ENCODE peak calls at places on chromosomes 7 and 10, in ten cellular contexts. R, A, Z, C, O, K, L, B, I and H are unnamed samples. For H3K4me1, the result is how much of the 10 kb centered on the place peaks cover.

GRCh38 chr10:100736144-100736808 is 9.1 kb upstream of the PAX2 start:
- DNase-seq in R (no peak), A (peak), Z (no peak), C (no peak), O (no peak), K (no peak), L (peak), B (no peak), I (no peak), H (no peak)

GRCh38 chr10:120998251-120998650 is 147.1 kb downstream of the WDR11 start:
- DNase-seq in R (peak), A (no peak), Z (no peak), C (no peak), O (no peak), K (no peak), L (no peak), B (no peak), I (no peak), H (no peak)

GRCh38 chr10:23530079-23530478 is 91.2 kb downstream of the OTUD1 start:
- DNase-seq in R (no peak), A (no peak), Z (no peak), C (no peak), O (no peak), K (no peak), L (no peak), B (no peak), I (no peak), H (no peak)

GRCh38 chr10:85515316-85515715 is 851.3 kb downstream of the GRID1 start:
- DNase-seq in R (no peak), A (no peak), Z (no peak), C (no peak), O (no peak), K (no peak), L (no peak), B (no peak), I (no peak), H (no peak)

GRCh38 chr10:5529702-5530411 is 5.1 kb downstream of the CALML3 start:
- DNase-seq in R (no peak), A (no peak), Z (peak), C (no peak), O (no peak), K (no peak), L (peak), B (no peak), I (peak), H (no peak)

GRCh38 chr7:122364761-122365280 is 60.3 kb upstream of the FEZF1 start:
- DNase-seq in R (no peak), A (no peak), Z (no peak), C (no peak), O (no peak), K (no peak), L (no peak), B (no peak), I (no peak), H (no peak)

GRCh38 chr7:117132385-117133120 is 179.3 kb downstream of the ST7 start:
- DNase-seq in R (no peak), A (no peak), Z (no peak), C (no peak), O (peak), K (peak), L (no peak), B (no peak), I (no peak), H (no peak)

GRCh38 chr10:129104266-129105045 is 362.6 kb upstream of the MGMT start:
- DNase-seq in R (no peak), A (no peak), Z (no peak), C (no peak), O (no peak), K (no peak), L (no peak), B (no peak), I (no peak), H (no peak)

GRCh38 chr10:5948999-5949759 is 28.2 kb downstream of the IL15RA start:
- DNase-seq in R (peak), A (peak), Z (peak), C (no peak), O (no peak), K (peak), L (peak), B (no peak), I (peak), H (peak)

GRCh38 chr10:53458007-53458406 is 685.4 kb upstream of the MBL2 start:
- DNase-seq in R (no peak), A (no peak), Z (no peak), C (no peak), O (no peak), K (no peak), L (no peak), B (no peak), I (no peak), H (no peak)

GRCh38 chr10:111560042-111560441 is 483.2 kb downstream of the ADRA2A start:
- DNase-seq in R (no peak), A (no peak), Z (no peak), C (no peak), O (no peak), K (no peak), L (no peak), B (no peak), I (no peak), H (no peak)

GRCh38 chr7:45031829-45032228 is 31.8 kb downstream of the CCM2 start:
- DNase-seq in R (no peak), A (no peak), Z (no peak), C (no peak), O (no peak), K (no peak), L (no peak), B (no peak), I (no peak), H (no peak)

GRCh38 chr7:218316-218715 is 25.9 kb downstream of the FAM20C start:
- DNase-seq in R (no peak), A (no peak), Z (no peak), C (no peak), O (no peak), K (no peak), L (no peak), B (no peak), I (no peak), H (no peak)

GRCh38 chr10:48564466-48565150 is 40.3 kb downstream of the ARHGAP22 start:
- DNase-seq in R (no peak), A (no peak), Z (no peak), C (no peak), O (no peak), K (no peak), L (no peak), B (no peak), I (no peak), H (no peak)

GRCh38 chr7:39027491-39027890 is 49.8 kb downstream of the POU6F2 start:
- DNase-seq in R (no peak), A (no peak), Z (no peak), C (no peak), O (no peak), K (no peak), L (no peak), B (no peak), I (no peak), H (no peak)

GRCh38 chr7:47714669-47715607 is 133.0 kb upstream of the TNS3 start:
- DNase-seq in R (no peak), A (no peak), Z (no peak), C (no peak), O (no peak), K (no peak), L (no peak), B (peak), I (no peak), H (no peak)

GRCh38 chr10:103227416-103227815 is 18.3 kb upstream of the RPEL1 start:
- DNase-seq in R (no peak), A (no peak), Z (no peak), C (no peak), O (peak), K (peak), L (no peak), B (no peak), I (no peak), H (no peak)
- H3K4me1 ChIP-seq in R (under half), A (under half), Z (under half), C (under half), O (half or more), K (under half), L (under half), B (under half), I (half or more), H (under half)

GRCh38 chr10:27660705-27661104 is 84.9 kb downstream of the MKX start:
- DNase-seq in R (no peak), A (no peak), Z (no peak), C (no peak), O (no peak), K (no peak), L (no peak), B (no peak), I (no peak), H (no peak)

GRCh38 chr10:27663611-27664010 is 82.0 kb downstream of the MKX start:
- DNase-seq in R (no peak), A (no peak), Z (no peak), C (no peak), O (no peak), K (no peak), L (no peak), B (no peak), I (no peak), H (no peak)

GRCh38 chr10:27659786-27660185 is 85.8 kb downstream of the MKX start:
- DNase-seq in R (no peak), A (no peak), Z (no peak), C (no peak), O (no peak), K (no peak), L (no peak), B (no peak), I (no peak), H (no peak)

GRCh38 chr10:27660268-27660667 is 85.4 kb downstream of the MKX start:
- DNase-seq in R (no peak), A (no peak), Z (no peak), C (no peak), O (no peak), K (no peak), L (no peak), B (no peak), I (no peak), H (no peak)

DNA sequence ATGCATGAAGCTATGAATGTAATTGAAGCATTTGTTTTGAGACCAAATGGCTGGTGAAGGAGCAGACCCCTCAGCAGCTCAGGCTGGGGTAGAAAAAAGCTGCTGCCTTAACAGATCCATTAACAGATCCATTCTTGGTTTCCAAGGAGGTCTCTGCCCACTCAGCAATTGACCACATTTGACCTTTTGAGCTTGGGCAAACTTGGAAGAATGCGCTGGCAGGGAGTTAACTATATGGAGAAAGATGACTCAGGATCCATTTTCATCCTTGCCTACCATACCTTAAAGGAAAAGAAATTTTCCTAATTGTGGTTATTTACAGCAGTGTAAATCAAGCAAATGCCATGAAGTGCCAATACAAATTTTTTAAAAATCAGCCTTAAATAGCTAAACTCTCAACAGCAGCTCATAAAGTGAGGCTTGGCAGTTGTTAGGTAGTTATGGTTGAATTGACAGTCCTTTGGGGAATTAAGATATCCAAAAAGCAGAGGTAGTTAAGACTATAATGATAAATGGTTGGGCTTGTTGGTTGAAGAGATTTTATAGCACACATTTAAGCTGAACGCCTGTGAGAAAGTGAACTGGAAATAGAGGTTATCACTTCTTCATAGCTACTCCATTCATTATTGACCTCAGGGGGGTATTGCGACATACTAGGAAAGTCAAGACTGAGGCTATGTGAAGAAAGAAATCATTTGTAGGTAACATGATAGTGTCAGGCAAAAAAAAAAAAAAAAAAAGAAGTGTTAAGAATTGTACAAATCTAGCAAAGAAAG is 83.9 kb downstream of the MKX start:
- DNase-seq in R (no peak), A (no peak), Z (no peak), C (no peak), O (no peak), K (peak), L (no peak), B (no peak), I (no peak), H (no peak)
- H3K27ac ChIP-seq in R (no peak), A (no peak), Z (no peak), C (no peak), O (no peak), K (no peak), L (no peak), B (no peak), I (no peak), H (no peak)

GRCh38 chr10:79007037-79007842 is 61.5 kb upstream of the ZMIZ1 start:
- DNase-seq in R (no peak), A (no peak), Z (no peak), C (no peak), O (no peak), K (no peak), L (no peak), B (no peak), I (no peak), H (no peak)
- TF ChIP-seq CTCF in R (no peak), A (no peak), Z (no peak), C (no peak), O (no peak), K (no peak), L (no peak), B (no peak), I (no peak), H (no peak)

DNA sequence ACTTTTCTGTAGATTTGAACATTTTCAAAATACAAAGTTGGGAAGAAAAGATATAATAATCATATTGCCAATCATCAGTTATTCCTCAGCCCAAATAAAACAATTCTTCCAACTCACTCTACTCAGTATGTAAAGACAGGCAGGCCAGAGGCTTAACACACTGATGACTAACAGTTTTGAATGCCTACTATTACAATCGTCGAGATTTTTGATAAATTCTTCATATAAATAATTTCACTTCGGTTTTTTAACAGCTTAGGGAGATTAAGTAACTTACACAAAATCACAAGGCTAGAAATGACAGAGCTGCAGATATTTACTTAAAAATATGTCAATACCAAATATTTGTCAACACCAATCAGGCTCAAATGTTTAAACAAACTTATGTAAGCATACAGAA is 17.5 kb downstream of the CYTH3 start:
- DNase-seq in R (no peak), A (no peak), Z (no peak), C (no peak), O (no peak), K (no peak), L (no peak), B (no peak), I (no peak), H (no peak)
- H3K4me1 ChIP-seq in R (under half), A (under half), Z (under half), C (under half), O (under half), K (under half), L (under half), B (under half), I (under half), H (half or more)

DNA sequence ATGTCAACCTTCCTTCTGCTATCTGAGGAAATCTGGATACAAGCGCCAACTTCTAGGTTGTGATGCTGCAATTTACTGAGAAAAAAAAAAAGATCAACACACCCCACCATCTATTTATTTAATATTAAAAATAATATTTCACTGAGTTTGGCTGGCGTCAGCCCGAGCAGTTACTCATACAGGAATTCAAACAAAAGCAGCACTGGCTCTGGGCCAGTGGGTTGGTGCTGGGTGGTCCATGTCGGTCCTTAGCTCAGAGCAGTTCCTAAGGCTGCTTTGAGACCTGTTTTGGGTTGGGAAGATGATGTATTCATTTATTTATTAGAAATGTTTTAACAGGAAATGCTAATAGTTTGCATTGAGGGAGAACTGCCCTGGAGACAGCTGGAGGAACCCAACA is 36.2 kb upstream of the GOT1 start:
- DNase-seq in R (peak), A (no peak), Z (no peak), C (no peak), O (no peak), K (no peak), L (no peak), B (no peak), I (no peak), H (no peak)
- H3K27ac ChIP-seq in R (no peak), A (no peak), Z (no peak), C (no peak), O (no peak), K (no peak), L (peak), B (peak), I (no peak), H (no peak)

GRCh38 chr10:132226586-132227405 is 40.0 kb downstream of the DPYSL4 start:
- DNase-seq in R (no peak), A (peak), Z (no peak), C (no peak), O (no peak), K (no peak), L (no peak), B (no peak), I (no peak), H (peak)
- TF ChIP-seq CTCF in R (no peak), A (no peak), Z (no peak), C (no peak), O (no peak), K (no peak), L (no peak), B (no peak), I (no peak), H (no peak)

DNA sequence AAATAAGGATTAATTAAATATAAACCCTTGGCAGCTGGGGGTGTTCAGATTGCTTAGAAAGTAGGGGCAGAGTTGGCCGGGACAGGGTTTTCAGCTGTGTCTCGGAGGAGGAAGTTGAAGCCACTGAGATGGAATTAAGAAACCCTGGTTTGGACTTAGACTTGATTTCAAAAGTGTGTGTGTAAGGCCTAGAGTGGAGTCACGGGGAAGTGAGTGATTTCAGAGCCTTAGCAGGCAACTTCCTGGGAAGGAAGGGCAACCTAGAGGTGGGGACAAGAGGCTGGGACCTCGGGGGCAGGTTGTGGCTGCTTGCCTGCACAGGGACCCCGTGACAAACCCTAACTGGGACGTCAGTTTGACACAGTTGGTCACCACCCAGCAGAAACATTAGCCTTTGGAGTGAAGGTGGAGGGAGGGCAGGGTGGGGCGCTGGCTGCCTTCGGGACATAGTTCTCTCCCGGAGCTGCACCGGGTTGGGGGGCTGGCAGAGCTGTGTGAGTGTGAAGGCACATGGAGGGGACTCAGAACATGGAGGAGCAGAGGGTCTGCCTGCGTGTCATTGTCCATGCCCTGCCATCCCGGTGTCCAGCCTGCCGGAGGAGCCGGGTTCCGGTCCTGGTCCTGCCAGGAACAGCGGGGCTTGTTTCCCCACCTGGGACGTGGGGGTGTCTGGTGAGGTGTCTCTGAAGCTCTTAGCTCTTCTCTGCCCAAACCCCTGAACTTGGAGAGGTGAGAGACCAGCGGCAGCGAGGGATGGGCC is 1.8 kb downstream of the BRI3 start:
- DNase-seq in R (no peak), A (peak), Z (no peak), C (no peak), O (peak), K (no peak), L (peak), B (no peak), I (peak), H (peak)
- H3K4me1 ChIP-seq in R (under half), A (under half), Z (under half), C (under half), O (half or more), K (half or more), L (under half), B (under half), I (half or more), H (half or more)

GRCh38 chr7:37698271-37698670 is 14.7 kb downstream of the GPR141 start:
- DNase-seq in R (no peak), A (no peak), Z (no peak), C (no peak), O (no peak), K (no peak), L (no peak), B (no peak), I (no peak), H (no peak)

GRCh38 chr7:37690206-37690605 is 6.6 kb downstream of the GPR141 start:
- DNase-seq in R (no peak), A (no peak), Z (no peak), C (no peak), O (no peak), K (no peak), L (no peak), B (no peak), I (no peak), H (no peak)

GRCh38 chr7:37698782-37699181 is 15.2 kb downstream of the GPR141 start:
- DNase-seq in R (no peak), A (no peak), Z (no peak), C (no peak), O (no peak), K (no peak), L (no peak), B (no peak), I (no peak), H (no peak)

GRCh38 chr7:37694208-37695080 is 10.9 kb downstream of the GPR141 start:
- DNase-seq in R (no peak), A (no peak), Z (no peak), C (no peak), O (no peak), K (no peak), L (peak), B (no peak), I (peak), H (no peak)
- H3K27ac ChIP-seq in R (no peak), A (no peak), Z (no peak), C (no peak), O (no peak), K (no peak), L (no peak), B (no peak), I (no peak), H (peak)

GRCh38 chr7:6111041-6111440 is 79.9 kb downstream of the ANKRD61 start:
- DNase-seq in R (no peak), A (no peak), Z (no peak), C (no peak), O (no peak), K (no peak), L (no peak), B (no peak), I (no peak), H (no peak)

GRCh38 chr7:6107924-6108323 is 76.7 kb downstream of the ANKRD61 start:
- DNase-seq in R (peak), A (no peak), Z (peak), C (no peak), O (no peak), K (no peak), L (peak), B (no peak), I (no peak), H (no peak)

DNA sequence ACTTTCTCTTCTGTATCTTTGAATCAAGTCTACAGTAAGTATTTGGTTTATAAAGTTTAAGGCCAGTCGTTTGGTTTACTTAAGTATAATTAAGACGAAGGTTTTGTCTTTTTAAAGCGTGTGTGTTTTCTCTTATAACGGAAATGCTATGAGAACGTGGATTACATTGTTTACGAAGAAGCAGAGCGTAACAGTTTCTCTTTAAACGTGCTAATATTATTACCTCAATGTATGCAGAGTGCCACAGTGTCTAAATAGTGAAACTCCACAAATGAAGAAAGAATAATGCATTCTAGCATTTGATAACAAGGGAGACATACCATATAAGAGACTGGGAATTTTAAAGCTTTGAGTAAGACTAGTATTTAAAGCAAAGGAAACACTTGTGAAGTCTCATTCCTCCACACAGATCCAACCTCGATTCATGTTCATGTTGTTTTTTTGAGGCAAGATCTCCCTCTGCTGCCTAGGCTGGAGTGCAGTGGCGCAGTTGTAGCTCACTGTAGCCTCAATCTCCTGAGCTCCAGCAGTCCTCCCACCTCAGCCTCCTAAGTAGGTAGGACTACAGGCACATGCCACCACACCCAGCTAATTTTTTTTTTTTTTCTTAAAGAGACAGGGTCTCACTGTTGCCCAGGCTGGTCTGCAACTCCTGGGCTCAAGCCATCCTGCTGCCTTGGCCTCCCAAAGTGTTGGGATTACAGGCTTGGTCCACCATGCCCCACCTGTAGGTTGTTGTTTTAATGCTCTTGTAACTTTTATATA is 75.1 kb downstream of the ANKRD61 start:
- DNase-seq in R (peak), A (no peak), Z (peak), C (no peak), O (no peak), K (peak), L (peak), B (no peak), I (peak), H (no peak)
- TF ChIP-seq CTCF in R (no peak), A (peak), Z (no peak), C (peak), O (no peak), K (no peak), L (peak), B (no peak), I (no peak), H (peak)